ENCODE peak calls at places on chromosomes 13 and 19, in nine cellular contexts. One of them, this sample, is unnamed.

GRCh38 chr19:58098682-58098998 is 609 bp upstream of the ZSCAN18 start:
- DNase-seq in right lobe of liver: no peak
- DNase-seq in uterus: no peak
- DNase-seq in IMR-90: no peak
- DNase-seq in HCT116: no peak
- DNase-seq in tibial nerve: no peak
- DNase-seq in heart left ventricle: no peak
- DNase-seq in breast epithelium: no peak
- DNase-seq in suprapubic skin: no peak
- DNase-seq in this sample: no peak

GRCh38 chr19:58181902-58182576 is 822 bp upstream of the ZNF274 start:
- DNase-seq in right lobe of liver: peak; percentile 41
- DNase-seq in uterus: no peak
- DNase-seq in IMR-90: no peak
- DNase-seq in HCT116: no peak
- DNase-seq in tibial nerve: peak; percentile 21
- DNase-seq in heart left ventricle: peak; percentile 34
- DNase-seq in breast epithelium: peak; percentile 72
- DNase-seq in suprapubic skin: no peak
- DNase-seq in this sample: peak; percentile 81

GRCh38 chr13:43961909-43962308 is 82.2 kb downstream of the LACC1 start:
- DNase-seq in right lobe of liver: no peak
- DNase-seq in uterus: no peak
- DNase-seq in IMR-90: no peak
- DNase-seq in HCT116: no peak
- DNase-seq in tibial nerve: no peak
- DNase-seq in heart left ventricle: no peak
- DNase-seq in breast epithelium: no peak
- DNase-seq in suprapubic skin: no peak
- DNase-seq in this sample: no peak

GRCh38 chr19:49339364-49340068 is 4.3 kb downstream of the CD37 start:
- DNase-seq in right lobe of liver: peak; percentile 86
- DNase-seq in uterus: peak; percentile 89
- DNase-seq in IMR-90: peak; percentile 50
- DNase-seq in HCT116: no peak
- DNase-seq in tibial nerve: peak; percentile 77
- DNase-seq in heart left ventricle: peak; percentile 94
- DNase-seq in breast epithelium: peak; percentile 83
- DNase-seq in suprapubic skin: peak; percentile 92
- DNase-seq in this sample: peak; percentile 86

GRCh38 chr13:73717632-73718031 is 416.6 kb downstream of the KLF12 start:
- DNase-seq in right lobe of liver: no peak
- DNase-seq in uterus: no peak
- DNase-seq in IMR-90: peak; percentile 69
- DNase-seq in HCT116: no peak
- DNase-seq in tibial nerve: no peak
- DNase-seq in heart left ventricle: no peak
- DNase-seq in breast epithelium: no peak
- DNase-seq in suprapubic skin: no peak
- DNase-seq in this sample: no peak

GRCh38 chr19:5782322-5782721 is 2.2 kb downstream of the PRR22 start:
- DNase-seq in right lobe of liver: no peak
- DNase-seq in uterus: no peak
- DNase-seq in IMR-90: no peak
- DNase-seq in HCT116: no peak
- DNase-seq in tibial nerve: no peak
- DNase-seq in heart left ventricle: no peak
- DNase-seq in breast epithelium: no peak
- DNase-seq in suprapubic skin: no peak
- DNase-seq in this sample: no peak

GRCh38 chr19:52343548-52343947 is 7.5 kb downstream of the ZNF610 start:
- DNase-seq in right lobe of liver: no peak
- DNase-seq in uterus: peak; percentile 36
- DNase-seq in IMR-90: peak; percentile 13
- DNase-seq in HCT116: peak; percentile 23
- DNase-seq in tibial nerve: peak; percentile 21
- DNase-seq in heart left ventricle: peak; percentile 64
- DNase-seq in breast epithelium: peak; percentile 52
- DNase-seq in suprapubic skin: no peak
- DNase-seq in this sample: no peak

GRCh38 chr13:72386138-72386684 is 341.2 kb downstream of the MZT1 start:
- DNase-seq in right lobe of liver: no peak
- DNase-seq in uterus: no peak
- DNase-seq in IMR-90: no peak
- DNase-seq in HCT116: no peak
- DNase-seq in tibial nerve: no peak
- DNase-seq in heart left ventricle: no peak
- DNase-seq in breast epithelium: no peak
- DNase-seq in suprapubic skin: no peak
- DNase-seq in this sample: no peak

GRCh38 chr19:13411899-13412298 is 94.4 kb downstream of the CACNA1A start:
- DNase-seq in right lobe of liver: no peak
- DNase-seq in uterus: no peak
- DNase-seq in IMR-90: no peak
- DNase-seq in HCT116: no peak
- DNase-seq in tibial nerve: no peak
- DNase-seq in heart left ventricle: no peak
- DNase-seq in breast epithelium: no peak
- DNase-seq in suprapubic skin: no peak
- DNase-seq in this sample: no peak

GRCh38 chr13:105773887-105774538 is 761.4 kb downstream of the EFNB2 start:
- DNase-seq in right lobe of liver: no peak
- DNase-seq in uterus: no peak
- DNase-seq in IMR-90: peak; percentile 57
- DNase-seq in HCT116: peak; percentile 63
- DNase-seq in tibial nerve: no peak
- DNase-seq in heart left ventricle: no peak
- DNase-seq in breast epithelium: no peak
- DNase-seq in suprapubic skin: no peak
- DNase-seq in this sample: no peak

DNA sequence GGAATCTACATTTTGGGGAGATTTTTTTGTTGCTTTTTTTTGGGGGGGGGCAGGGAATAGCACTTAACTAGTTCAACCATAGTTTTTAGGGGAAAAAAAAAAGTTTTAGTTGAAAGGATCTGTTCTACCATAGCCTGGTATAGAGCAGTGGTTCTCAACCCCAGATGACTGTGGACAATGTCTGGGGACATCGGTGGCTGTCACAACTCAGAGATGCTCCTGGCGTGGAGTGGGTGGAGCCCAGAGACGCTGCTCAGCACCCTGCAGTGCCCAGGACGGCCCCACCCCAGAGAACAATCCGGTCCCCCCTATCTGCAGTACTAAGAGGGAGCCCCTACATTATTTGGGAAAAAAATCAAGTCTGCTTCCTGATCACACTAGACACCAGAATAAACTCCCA is 8.3 kb downstream of the GNG7 start:
- DNase-seq in right lobe of liver: no peak
- DNase-seq in uterus: no peak
- DNase-seq in IMR-90: no peak
- DNase-seq in HCT116: no peak
- DNase-seq in tibial nerve: no peak
- DNase-seq in heart left ventricle: no peak
- DNase-seq in breast epithelium: no peak
- DNase-seq in suprapubic skin: no peak
- DNase-seq in this sample: no peak
- H3K27ac ChIP-seq in right lobe of liver: no peak overlapping the region
- H3K27ac ChIP-seq in uterus: no peak overlapping the region
- H3K27ac ChIP-seq in IMR-90: no peak overlapping the region
- H3K27ac ChIP-seq in HCT116: no peak overlapping the region
- H3K27ac ChIP-seq in tibial nerve: no peak overlapping the region
- H3K27ac ChIP-seq in heart left ventricle: peak overlapping the region; percentile 85
- H3K27ac ChIP-seq in breast epithelium: peak overlapping the region; percentile 83
- H3K27ac ChIP-seq in suprapubic skin: peak overlapping the region; percentile 24
- H3K27ac ChIP-seq in this sample: peak overlapping the region; percentile 90

GRCh38 chr19:15399234-15399515 is 19.6 kb upstream of the AKAP8 start:
- DNase-seq in right lobe of liver: no peak
- DNase-seq in uterus: no peak
- DNase-seq in IMR-90: no peak
- DNase-seq in HCT116: no peak
- DNase-seq in tibial nerve: no peak
- DNase-seq in heart left ventricle: no peak
- DNase-seq in breast epithelium: no peak
- DNase-seq in suprapubic skin: no peak
- DNase-seq in this sample: no peak
- H3K4me1 ChIP-seq in right lobe of liver: no peaks in the 10 kb centered on the region
- H3K4me1 ChIP-seq in uterus: peaks cover 17% of the 10 kb centered on the region
- H3K4me1 ChIP-seq in IMR-90: no peaks in the 10 kb centered on the region
- H3K4me1 ChIP-seq in HCT116: no peaks in the 10 kb centered on the region
- H3K4me1 ChIP-seq in tibial nerve: peaks cover 43% of the 10 kb centered on the region
- H3K4me1 ChIP-seq in heart left ventricle: peaks cover 14% of the 10 kb centered on the region
- H3K4me1 ChIP-seq in breast epithelium: no peaks in the 10 kb centered on the region
- H3K4me1 ChIP-seq in suprapubic skin: peaks cover 8% of the 10 kb centered on the region
- H3K4me1 ChIP-seq in this sample: no peaks in the 10 kb centered on the region

DNA sequence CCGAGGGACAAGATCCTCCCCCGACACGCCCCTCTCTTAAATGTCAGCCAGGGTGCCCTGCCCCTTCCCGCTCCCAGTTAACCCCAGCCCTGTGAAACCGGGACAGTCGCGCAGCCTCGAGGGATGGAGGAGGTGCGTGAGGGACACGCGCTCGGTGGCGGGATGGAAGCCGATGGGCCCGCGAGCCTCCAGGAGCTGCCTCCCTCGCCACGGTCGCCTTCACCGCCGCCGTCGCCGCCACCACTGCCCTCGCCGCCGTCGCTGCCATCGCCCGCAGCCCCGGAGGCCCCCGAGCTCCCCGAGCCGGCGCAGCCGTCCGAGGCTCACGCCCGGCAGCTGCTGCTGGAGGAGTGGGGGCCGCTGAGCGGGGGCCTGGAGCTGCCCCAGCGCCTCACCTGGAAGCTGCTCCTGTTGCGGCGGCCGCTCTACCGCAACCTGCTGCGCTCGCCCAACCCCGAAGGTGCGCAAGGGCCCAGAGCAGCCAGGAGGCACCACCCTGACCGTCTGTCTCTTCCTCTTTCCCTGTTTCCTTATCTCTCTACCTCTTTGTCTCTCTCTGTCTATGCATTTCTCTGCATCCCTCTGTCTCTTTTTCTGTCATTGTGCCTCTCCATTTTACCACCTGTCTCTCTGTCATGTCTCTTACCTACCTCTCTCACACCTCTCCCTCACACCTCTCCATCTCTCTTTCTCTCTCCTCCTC is at the start of gene NCCRP1:
- DNase-seq in right lobe of liver: no peak
- DNase-seq in uterus: no peak
- DNase-seq in IMR-90: no peak
- DNase-seq in HCT116: no peak
- DNase-seq in tibial nerve: no peak
- DNase-seq in heart left ventricle: no peak
- DNase-seq in breast epithelium: no peak
- DNase-seq in suprapubic skin: no peak
- DNase-seq in this sample: no peak
- TF ChIP-seq POLR2A in right lobe of liver: no peak
- TF ChIP-seq POLR2A in uterus: no peak
- TF ChIP-seq POLR2A in IMR-90: no peak
- TF ChIP-seq POLR2A in HCT116: no peak
- TF ChIP-seq POLR2A in tibial nerve: no peak
- TF ChIP-seq POLR2A in heart left ventricle: no peak
- TF ChIP-seq POLR2A in breast epithelium: no peak
- TF ChIP-seq POLR2A in suprapubic skin: no peak
- TF ChIP-seq POLR2A in this sample: no peak

DNA sequence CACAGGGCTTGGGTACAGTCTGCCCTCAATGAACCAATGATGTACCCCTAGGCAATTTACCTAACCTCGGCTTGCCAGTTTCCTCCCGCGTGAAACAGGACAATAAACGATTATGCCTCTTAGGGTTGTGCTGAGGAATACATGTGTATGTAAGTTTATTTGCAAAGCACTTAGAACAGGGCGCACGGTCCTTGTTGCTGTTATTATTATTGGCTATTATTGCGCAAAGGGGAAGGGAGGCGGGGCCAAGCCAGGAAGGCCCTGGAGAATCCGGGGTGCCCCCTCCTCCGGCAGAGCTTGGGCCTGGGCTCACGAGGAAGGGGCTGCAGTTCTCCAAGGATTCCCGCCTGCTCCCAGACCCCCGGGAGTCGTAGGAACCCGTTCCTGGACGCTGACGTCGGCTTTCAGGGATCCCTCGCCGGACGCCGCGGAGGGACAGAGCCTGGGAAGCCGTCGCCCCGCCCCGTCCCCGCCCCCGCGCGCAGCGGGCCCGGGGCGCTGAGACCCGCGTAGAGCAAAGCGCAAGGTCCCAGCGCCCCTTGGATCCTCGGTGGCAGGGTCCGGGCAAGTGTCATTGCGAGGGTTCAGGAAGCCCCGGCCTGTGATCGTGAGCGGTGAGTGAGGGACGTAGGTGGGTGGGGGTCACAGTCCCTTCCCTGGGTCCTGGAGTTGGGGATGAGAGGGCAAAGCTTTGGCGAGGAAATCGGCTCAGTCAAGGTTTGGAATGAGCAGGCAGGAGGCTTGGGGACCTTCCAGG is at the start of gene TMEM91:
- DNase-seq in right lobe of liver: peak; percentile 48
- DNase-seq in uterus: peak; percentile 60
- DNase-seq in IMR-90: no peak
- DNase-seq in HCT116: no peak
- DNase-seq in tibial nerve: peak; percentile 68
- DNase-seq in heart left ventricle: peak; percentile 54
- DNase-seq in breast epithelium: no peak
- DNase-seq in suprapubic skin: no peak
- DNase-seq in this sample: peak; percentile 84
- H3K27ac ChIP-seq in right lobe of liver: peak within 1 kb of the TSS; percentile 54
- H3K27ac ChIP-seq in uterus: peak within 1 kb of the TSS; percentile 75
- H3K27ac ChIP-seq in IMR-90: no peak within 1 kb of the TSS
- H3K27ac ChIP-seq in HCT116: no peak within 1 kb of the TSS
- H3K27ac ChIP-seq in tibial nerve: peak within 1 kb of the TSS; percentile 84
- H3K27ac ChIP-seq in heart left ventricle: peak within 1 kb of the TSS; percentile 67
- H3K27ac ChIP-seq in breast epithelium: peak within 1 kb of the TSS; percentile 93
- H3K27ac ChIP-seq in suprapubic skin: peak within 1 kb of the TSS; percentile 64
- H3K27ac ChIP-seq in this sample: peak within 1 kb of the TSS; percentile 13

GRCh38 chr13:99214232-99214631 is 13.6 kb downstream of the UBAC2 start:
- DNase-seq in right lobe of liver: no peak
- DNase-seq in uterus: no peak
- DNase-seq in IMR-90: no peak
- DNase-seq in HCT116: no peak
- DNase-seq in tibial nerve: no peak
- DNase-seq in heart left ventricle: no peak
- DNase-seq in breast epithelium: no peak
- DNase-seq in suprapubic skin: no peak
- DNase-seq in this sample: no peak
- H3K4me1 ChIP-seq in right lobe of liver: no peaks in the 10 kb centered on the region
- H3K4me1 ChIP-seq in uterus: no peaks in the 10 kb centered on the region
- H3K4me1 ChIP-seq in IMR-90: peaks cover 6% of the 10 kb centered on the region
- H3K4me1 ChIP-seq in HCT116: no peaks in the 10 kb centered on the region
- H3K4me1 ChIP-seq in tibial nerve: peaks cover 34% of the 10 kb centered on the region
- H3K4me1 ChIP-seq in heart left ventricle: peaks cover 67% of the 10 kb centered on the region
- H3K4me1 ChIP-seq in breast epithelium: no peaks in the 10 kb centered on the region
- H3K4me1 ChIP-seq in suprapubic skin: peaks cover 63% of the 10 kb centered on the region
- H3K4me1 ChIP-seq in this sample: peaks cover 28% of the 10 kb centered on the region

This sample was measured in spleen.